ENCODE peak calls at places on chromosomes 4 and X, in eight cellular contexts. One of them, this sample, is unnamed.

GRCh38 chrX:20547649-20548051 is 280.9 kb upstream of the RPS6KA3 start:
- DNase-seq in stimulated activated CD4-positive, alpha-beta T cell treated with anti-CD3 and anti-CD28 coated beads, Interleukin-15, amount 100 ng/mL, for 1 hour: no peak
- DNase-seq in effector CD4-positive, alpha-beta T cell: no peak
- DNase-seq in cardiac septum: no peak
- DNase-seq in NCI-H1105 treated with DMSO at 0.1 percent for 48 hours: no peak
- DNase-seq in brain microvascular endothelial cell: peak
- DNase-seq in activated B cell treated with CpG ODN at 0.5 μM for 24 hours: no peak
- DNase-seq in T-helper 2 cell: no peak
- DNase-seq in this sample: no peak

GRCh38 chr4:12411072-12411471 is 982.4 kb upstream of the HS3ST1 start:
- DNase-seq in stimulated activated CD4-positive, alpha-beta T cell treated with anti-CD3 and anti-CD28 coated beads, Interleukin-15, amount 100 ng/mL, for 1 hour: no peak
- DNase-seq in effector CD4-positive, alpha-beta T cell: no peak
- DNase-seq in cardiac septum: no peak
- DNase-seq in NCI-H1105 treated with DMSO at 0.1 percent for 48 hours: no peak
- DNase-seq in brain microvascular endothelial cell: no peak
- DNase-seq in activated B cell treated with CpG ODN at 0.5 μM for 24 hours: no peak
- DNase-seq in T-helper 2 cell: no peak
- DNase-seq in this sample: no peak

GRCh38 chr4:8662776-8663175 is 70.2 kb downstream of the CPZ start:
- DNase-seq in stimulated activated CD4-positive, alpha-beta T cell treated with anti-CD3 and anti-CD28 coated beads, Interleukin-15, amount 100 ng/mL, for 1 hour: no peak
- DNase-seq in effector CD4-positive, alpha-beta T cell: no peak
- DNase-seq in cardiac septum: no peak
- DNase-seq in NCI-H1105 treated with DMSO at 0.1 percent for 48 hours: no peak
- DNase-seq in brain microvascular endothelial cell: no peak
- DNase-seq in activated B cell treated with CpG ODN at 0.5 μM for 24 hours: no peak
- DNase-seq in T-helper 2 cell: no peak
- DNase-seq in this sample: no peak

GRCh38 chr4:73620115-73620792 is at the start of gene RASSF6:
- DNase-seq in stimulated activated CD4-positive, alpha-beta T cell treated with anti-CD3 and anti-CD28 coated beads, Interleukin-15, amount 100 ng/mL, for 1 hour: no peak
- DNase-seq in effector CD4-positive, alpha-beta T cell: no peak
- DNase-seq in cardiac septum: no peak
- DNase-seq in NCI-H1105 treated with DMSO at 0.1 percent for 48 hours: peak
- DNase-seq in brain microvascular endothelial cell: no peak
- DNase-seq in activated B cell treated with CpG ODN at 0.5 μM for 24 hours: no peak
- DNase-seq in T-helper 2 cell: no peak
- DNase-seq in this sample: no peak

GRCh38 chr4:17494258-17494657 is 17.6 kb downstream of the QDPR start:
- DNase-seq in stimulated activated CD4-positive, alpha-beta T cell treated with anti-CD3 and anti-CD28 coated beads, Interleukin-15, amount 100 ng/mL, for 1 hour: no peak
- DNase-seq in effector CD4-positive, alpha-beta T cell: no peak
- DNase-seq in cardiac septum: no peak
- DNase-seq in NCI-H1105 treated with DMSO at 0.1 percent for 48 hours: no peak
- DNase-seq in brain microvascular endothelial cell: peak
- DNase-seq in activated B cell treated with CpG ODN at 0.5 μM for 24 hours: no peak
- DNase-seq in T-helper 2 cell: no peak
- DNase-seq in this sample: no peak

GRCh38 chr4:129218897-129219296 is 122.9 kb downstream of the C4orf33 start:
- DNase-seq in stimulated activated CD4-positive, alpha-beta T cell treated with anti-CD3 and anti-CD28 coated beads, Interleukin-15, amount 100 ng/mL, for 1 hour: no peak
- DNase-seq in effector CD4-positive, alpha-beta T cell: no peak
- DNase-seq in cardiac septum: no peak
- DNase-seq in NCI-H1105 treated with DMSO at 0.1 percent for 48 hours: no peak
- DNase-seq in brain microvascular endothelial cell: peak
- DNase-seq in activated B cell treated with CpG ODN at 0.5 μM for 24 hours: no peak
- DNase-seq in T-helper 2 cell: no peak
- DNase-seq in this sample: no peak

GRCh38 chrX:43969504-43970501 is 3.4 kb downstream of the NDP start:
- DNase-seq in stimulated activated CD4-positive, alpha-beta T cell treated with anti-CD3 and anti-CD28 coated beads, Interleukin-15, amount 100 ng/mL, for 1 hour: no peak
- DNase-seq in effector CD4-positive, alpha-beta T cell: no peak
- DNase-seq in cardiac septum: no peak
- DNase-seq in NCI-H1105 treated with DMSO at 0.1 percent for 48 hours: no peak
- DNase-seq in brain microvascular endothelial cell: peak
- DNase-seq in activated B cell treated with CpG ODN at 0.5 μM for 24 hours: no peak
- DNase-seq in T-helper 2 cell: no peak
- DNase-seq in this sample: no peak

GRCh38 chrX:20421275-20421674 is 154.6 kb upstream of the RPS6KA3 start:
- DNase-seq in stimulated activated CD4-positive, alpha-beta T cell treated with anti-CD3 and anti-CD28 coated beads, Interleukin-15, amount 100 ng/mL, for 1 hour: no peak
- DNase-seq in effector CD4-positive, alpha-beta T cell: no peak
- DNase-seq in cardiac septum: no peak
- DNase-seq in NCI-H1105 treated with DMSO at 0.1 percent for 48 hours: no peak
- DNase-seq in brain microvascular endothelial cell: no peak
- DNase-seq in activated B cell treated with CpG ODN at 0.5 μM for 24 hours: no peak
- DNase-seq in T-helper 2 cell: no peak
- DNase-seq in this sample: no peak

GRCh38 chr4:89109841-89110540 is 1.3 kb upstream of the TIGD2 start:
- DNase-seq in stimulated activated CD4-positive, alpha-beta T cell treated with anti-CD3 and anti-CD28 coated beads, Interleukin-15, amount 100 ng/mL, for 1 hour: no peak
- DNase-seq in effector CD4-positive, alpha-beta T cell: no peak
- DNase-seq in cardiac septum: no peak
- DNase-seq in NCI-H1105 treated with DMSO at 0.1 percent for 48 hours: no peak
- DNase-seq in brain microvascular endothelial cell: no peak
- DNase-seq in activated B cell treated with CpG ODN at 0.5 μM for 24 hours: no peak
- DNase-seq in T-helper 2 cell: no peak
- DNase-seq in this sample: no peak

GRCh38 chr4:188976644-188977115 is 837.4 kb downstream of the TRIML1 start:
- DNase-seq in stimulated activated CD4-positive, alpha-beta T cell treated with anti-CD3 and anti-CD28 coated beads, Interleukin-15, amount 100 ng/mL, for 1 hour: no peak
- DNase-seq in effector CD4-positive, alpha-beta T cell: no peak
- DNase-seq in cardiac septum: no peak
- DNase-seq in NCI-H1105 treated with DMSO at 0.1 percent for 48 hours: peak
- DNase-seq in brain microvascular endothelial cell: peak
- DNase-seq in activated B cell treated with CpG ODN at 0.5 μM for 24 hours: no peak
- DNase-seq in T-helper 2 cell: no peak
- DNase-seq in this sample: no peak

GRCh38 chrX:141341341-141341740 is 99.0 kb upstream of the SPANXC start:
- DNase-seq in stimulated activated CD4-positive, alpha-beta T cell treated with anti-CD3 and anti-CD28 coated beads, Interleukin-15, amount 100 ng/mL, for 1 hour: no peak
- DNase-seq in effector CD4-positive, alpha-beta T cell: no peak
- DNase-seq in cardiac septum: no peak
- DNase-seq in NCI-H1105 treated with DMSO at 0.1 percent for 48 hours: no peak
- DNase-seq in brain microvascular endothelial cell: peak
- DNase-seq in activated B cell treated with CpG ODN at 0.5 μM for 24 hours: no peak
- DNase-seq in T-helper 2 cell: no peak
- DNase-seq in this sample: no peak

GRCh38 chrX:15605233-15605632 is 4.5 kb upstream of the ACE2 start:
- DNase-seq in stimulated activated CD4-positive, alpha-beta T cell treated with anti-CD3 and anti-CD28 coated beads, Interleukin-15, amount 100 ng/mL, for 1 hour: no peak
- DNase-seq in effector CD4-positive, alpha-beta T cell: no peak
- DNase-seq in cardiac septum: no peak
- DNase-seq in NCI-H1105 treated with DMSO at 0.1 percent for 48 hours: no peak
- DNase-seq in brain microvascular endothelial cell: no peak
- DNase-seq in activated B cell treated with CpG ODN at 0.5 μM for 24 hours: no peak
- DNase-seq in T-helper 2 cell: no peak
- DNase-seq in this sample: no peak

GRCh38 chr4:80253510-80253909 is 13.0 kb upstream of the FGF5 start:
- DNase-seq in stimulated activated CD4-positive, alpha-beta T cell treated with anti-CD3 and anti-CD28 coated beads, Interleukin-15, amount 100 ng/mL, for 1 hour: no peak
- DNase-seq in effector CD4-positive, alpha-beta T cell: no peak
- DNase-seq in cardiac septum: no peak
- DNase-seq in NCI-H1105 treated with DMSO at 0.1 percent for 48 hours: no peak
- DNase-seq in brain microvascular endothelial cell: no peak
- DNase-seq in activated B cell treated with CpG ODN at 0.5 μM for 24 hours: no peak
- DNase-seq in T-helper 2 cell: no peak
- DNase-seq in this sample: no peak

GRCh38 chr4:168264903-168265302 is 53.6 kb downstream of the DDX60 start:
- DNase-seq in stimulated activated CD4-positive, alpha-beta T cell treated with anti-CD3 and anti-CD28 coated beads, Interleukin-15, amount 100 ng/mL, for 1 hour: no peak
- DNase-seq in effector CD4-positive, alpha-beta T cell: no peak
- DNase-seq in cardiac septum: no peak
- DNase-seq in NCI-H1105 treated with DMSO at 0.1 percent for 48 hours: peak
- DNase-seq in brain microvascular endothelial cell: no peak
- DNase-seq in activated B cell treated with CpG ODN at 0.5 μM for 24 hours: no peak
- DNase-seq in T-helper 2 cell: no peak
- DNase-seq in this sample: no peak

GRCh38 chrX:150649096-150649870 is 43.9 kb upstream of the MTMR1 start:
- DNase-seq in stimulated activated CD4-positive, alpha-beta T cell treated with anti-CD3 and anti-CD28 coated beads, Interleukin-15, amount 100 ng/mL, for 1 hour: no peak
- DNase-seq in effector CD4-positive, alpha-beta T cell: no peak
- DNase-seq in cardiac septum: no peak
- DNase-seq in NCI-H1105 treated with DMSO at 0.1 percent for 48 hours: no peak
- DNase-seq in brain microvascular endothelial cell: peak
- DNase-seq in activated B cell treated with CpG ODN at 0.5 μM for 24 hours: no peak
- DNase-seq in T-helper 2 cell: no peak
- DNase-seq in this sample: no peak

GRCh38 chrX:36214924-36215323 is 295.4 kb downstream of the CFAP47 start:
- DNase-seq in stimulated activated CD4-positive, alpha-beta T cell treated with anti-CD3 and anti-CD28 coated beads, Interleukin-15, amount 100 ng/mL, for 1 hour: no peak
- DNase-seq in effector CD4-positive, alpha-beta T cell: no peak
- DNase-seq in cardiac septum: no peak
- DNase-seq in NCI-H1105 treated with DMSO at 0.1 percent for 48 hours: no peak
- DNase-seq in brain microvascular endothelial cell: no peak
- DNase-seq in activated B cell treated with CpG ODN at 0.5 μM for 24 hours: no peak
- DNase-seq in T-helper 2 cell: no peak
- DNase-seq in this sample: no peak